ENCODE peak calls at places on chromosome 6, in four cellular contexts. P is hepatocyte, X is H1, W is fibroblast of lung. C is an unnamed sample.

GRCh38 chr6:19317587-19317986 is 519.6 kb upstream of the ID4 start:
- DNase-seq in P (no peak), X (no peak), W (no peak), C (no peak)

GRCh38 chr6:29847871-29848630 is 20.4 kb downstream of the HLA-G start:
- DNase-seq in P (peak), W (peak), X (peak), C (peak)

GRCh38 chr6:18269253-18269652 is 4.9 kb upstream of the DEK start:
- DNase-seq in P (no peak), X (no peak), W (peak), C (peak)

GRCh38 chr6:150490586-150490985 is 109.1 kb upstream of the PLEKHG1 start:
- DNase-seq in W (no peak), X (no peak), P (peak), C (no peak)

GRCh38 chr6:152573762-152574161 is 63.4 kb downstream of the SYNE1 start:
- DNase-seq in P (no peak), X (no peak), W (no peak), C (no peak)

GRCh38 chr6:29702519-29703103 is 20.6 kb upstream of the HLA-F start:
- DNase-seq in X (peak), P (peak), W (no peak), C (no peak)

GRCh38 chr6:125314019-125314581 is 12.3 kb upstream of the HDDC2 start:
- DNase-seq in W (peak), X (peak), P (peak), C (peak)

GRCh38 chr6:34288581-34288980 is 39.8 kb upstream of the SMIM29 start:
- DNase-seq in W (no peak), X (no peak), P (no peak), C (no peak)

GRCh38 chr6:148550569-148550968 is 196.3 kb upstream of the UST start:
- DNase-seq in P (no peak), X (no peak), W (peak), C (no peak)

GRCh38 chr6:168016176-168016620 is 18.7 kb downstream of the KIF25 start:
- DNase-seq in W (no peak), P (no peak), X (peak), C (no peak)

GRCh38 chr6:89260832-89261231 is 43.7 kb upstream of the GABRR1 start:
- DNase-seq in X (peak), P (peak), W (no peak), C (no peak)

GRCh38 chr6:39225946-39226437 is 3.3 kb downstream of the KCNK5 start:
- DNase-seq in X (no peak), P (peak), W (no peak), C (no peak)

GRCh38 chr6:107436881-107437280 is 22.5 kb downstream of the PDSS2 start:
- DNase-seq in W (no peak), X (no peak), P (no peak), C (no peak)

GRCh38 chr6:167970236-167970635 is 27.2 kb upstream of the KIF25 start:
- DNase-seq in P (no peak), W (no peak), X (no peak), C (no peak)

GRCh38 chr6:157328108-157328692 is 4.9 kb upstream of the TMEM242 start:
- DNase-seq in X (no peak), W (peak), P (no peak), C (peak)

GRCh38 chr6:3209114-3210023 is 18.1 kb downstream of the TUBB2B start:
- DNase-seq in W (peak), P (peak), X (peak), C (no peak)

GRCh38 chr6:115131709-115132490 is 789.1 kb upstream of the HS3ST5 start:
- DNase-seq in W (no peak), P (no peak), X (no peak), C (no peak)

GRCh38 chr6:45626087-45626891 is 248.6 kb upstream of the SUPT3H start:
- DNase-seq in P (no peak), W (peak), X (no peak), C (no peak)

GRCh38 chr6:91082311-91082803 is 495.5 kb upstream of the MAP3K7 start:
- DNase-seq in P (no peak), X (peak), W (peak), C (no peak)

GRCh38 chr6:89433637-89434499 is 916 bp downstream of the ANKRD6 start:
- DNase-seq in P (peak), X (peak), W (no peak), C (no peak)

GRCh38 chr6:168121308-168121665 is 42.3 kb upstream of the FRMD1 start:
- DNase-seq in W (no peak), X (peak), P (no peak), C (no peak)

GRCh38 chr6:41040101-41040910 is 1.3 kb upstream of the UNC5CL start:
- DNase-seq in W (peak), P (peak), X (no peak), C (no peak)

GRCh38 chr6:30834643-30835042 is 49.7 kb upstream of the DDR1 start:
- DNase-seq in X (no peak), P (no peak), W (no peak), C (no peak)

GRCh38 chr6:39892490-39893129 is 41.7 kb downstream of the MOCS1 start:
- DNase-seq in X (peak), W (peak), P (peak), C (no peak)

GRCh38 chr6:137811121-137811911 is 55.7 kb upstream of the TNFAIP3 start:
- DNase-seq in X (no peak), W (peak), P (peak), C (no peak)

GRCh38 chr6:113676057-113676456 is 181.1 kb upstream of the MARCKS start:
- DNase-seq in W (no peak), X (no peak), P (no peak), C (no peak)

GRCh38 chr6:14986370-14986769 is 259.5 kb upstream of the JARID2 start:
- DNase-seq in X (no peak), W (no peak), P (no peak), C (no peak)

GRCh38 chr6:48471326-48471725 is 360.3 kb upstream of the PTCHD4 start:
- DNase-seq in X (no peak), W (no peak), P (no peak), C (no peak)

GRCh38 chr6:84074988-84075781 is 41.6 kb downstream of the MRAP2 start:
- DNase-seq in P (peak), X (no peak), W (peak), C (no peak)

GRCh38 chr6:27616313-27617045 is 143.6 kb upstream of the ZNF184 start:
- DNase-seq in X (no peak), W (no peak), P (no peak), C (no peak)
- TF ChIP-seq EZH2 in X (no peak), W (no peak), P (no peak), C (no peak)

GRCh38 chr6:26157150-26157837 is 70.1 kb downstream of the HFE start:
- DNase-seq in P (peak), W (peak), X (peak), C (no peak)
- TF ChIP-seq EZH2 in P (no peak), W (no peak), X (no peak), C (no peak)

GRCh38 chr6:1611572-1612385 is 2.1 kb downstream of the FOXC1 start:
- DNase-seq in P (no peak), X (no peak), W (peak), C (no peak)

GRCh38 chr6:1612902-1613301 is 3.2 kb downstream of the FOXC1 start:
- DNase-seq in W (peak), P (no peak), X (no peak), C (no peak)

GRCh38 chr6:1611322-1611571 is 1.5 kb downstream of the FOXC1 start:
- DNase-seq in W (no peak), P (peak), X (no peak), C (no peak)

GRCh38 chr6:1613631-1614447 is 4.1 kb downstream of the FOXC1 start:
- DNase-seq in P (no peak), W (no peak), X (peak), C (no peak)

DNA sequence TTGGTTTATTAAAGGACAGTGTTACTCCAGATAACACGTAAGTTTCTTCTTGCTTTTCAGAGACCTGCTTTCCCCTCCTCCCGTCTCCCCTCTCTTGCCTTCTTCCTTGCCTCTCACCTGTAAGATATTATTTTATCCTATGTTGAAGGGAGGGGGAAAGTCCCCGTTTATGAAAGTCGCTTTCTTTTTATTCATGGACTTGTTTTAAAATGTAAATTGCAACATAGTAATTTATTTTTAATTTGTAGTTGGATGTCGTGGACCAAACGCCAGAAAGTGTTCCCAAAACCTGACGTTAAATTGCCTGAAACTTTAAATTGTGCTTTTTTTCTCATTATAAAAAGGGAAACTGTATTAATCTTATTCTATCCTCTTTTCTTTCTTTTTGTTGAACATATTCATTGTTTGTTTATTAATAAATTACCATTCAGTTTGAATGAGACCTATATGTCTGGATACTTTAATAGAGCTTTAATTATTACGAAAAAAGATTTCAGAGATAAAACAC is 2.7 kb downstream of the FOXC1 start:
- DNase-seq in P (no peak), W (no peak), X (no peak), C (no peak)
- TF ChIP-seq EZH2 in P (peak), W (no peak), X (peak), C (no peak)

GRCh38 chr6:160270347-160270746 is 11.7 kb upstream of the SLC22A2 start:
- DNase-seq in W (no peak), X (no peak), P (no peak), C (no peak)
- TF ChIP-seq EZH2 in W (no peak), X (no peak), P (no peak), C (no peak)

GRCh38 chr6:170289971-170290305 is 940 bp downstream of the DLL1 start:
- DNase-seq in W (no peak), X (no peak), P (no peak), C (no peak)
- TF ChIP-seq EZH2 in W (no peak), X (peak), P (no peak), C (no peak)

DNA sequence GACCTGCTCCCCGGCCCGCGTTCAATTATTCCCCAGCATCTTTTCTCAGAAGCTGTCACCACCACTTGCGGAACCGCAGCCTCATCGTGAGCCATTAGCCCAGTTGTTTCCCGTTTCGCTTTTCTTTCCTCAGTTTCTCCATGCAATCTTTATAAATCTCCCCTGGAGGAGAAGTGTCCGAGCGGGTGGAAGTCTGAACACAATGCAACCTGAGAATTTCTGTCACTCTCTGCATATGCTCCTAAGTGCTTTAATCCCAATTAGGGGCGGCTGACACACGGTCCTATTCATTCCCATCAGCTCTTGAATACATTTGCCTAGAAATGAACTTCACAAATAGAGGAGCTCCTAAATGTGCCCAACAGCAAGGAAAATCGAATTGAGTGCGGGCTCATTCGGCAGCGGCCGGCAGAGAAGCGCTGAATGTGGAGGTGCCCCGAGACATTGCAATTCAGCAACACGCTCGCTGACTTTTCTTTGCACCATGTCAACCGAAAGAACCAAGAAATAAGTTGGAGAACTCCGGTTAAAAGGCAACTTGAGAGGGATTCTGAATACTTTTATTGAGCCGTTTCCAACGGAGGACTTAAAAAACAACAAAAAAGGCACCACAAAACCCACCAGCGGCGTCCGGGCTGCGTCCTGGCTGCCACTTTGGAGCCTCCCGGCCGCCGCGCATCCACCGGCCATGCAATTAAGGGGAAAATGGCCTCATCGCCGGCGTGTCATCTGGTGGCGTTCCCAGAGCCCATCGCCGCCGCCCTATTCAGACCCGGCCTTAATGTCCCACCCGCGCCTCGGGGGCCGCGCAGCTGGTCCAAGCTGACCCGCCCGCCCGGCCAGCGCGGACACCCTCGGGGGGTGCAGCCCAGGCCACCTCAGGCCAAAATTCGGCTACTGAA is 3.9 kb upstream of the PRDM13 start:
- DNase-seq in X (peak), W (no peak), P (no peak), C (no peak)
- TF ChIP-seq EZH2 in X (peak), W (no peak), P (peak), C (no peak)

DNA sequence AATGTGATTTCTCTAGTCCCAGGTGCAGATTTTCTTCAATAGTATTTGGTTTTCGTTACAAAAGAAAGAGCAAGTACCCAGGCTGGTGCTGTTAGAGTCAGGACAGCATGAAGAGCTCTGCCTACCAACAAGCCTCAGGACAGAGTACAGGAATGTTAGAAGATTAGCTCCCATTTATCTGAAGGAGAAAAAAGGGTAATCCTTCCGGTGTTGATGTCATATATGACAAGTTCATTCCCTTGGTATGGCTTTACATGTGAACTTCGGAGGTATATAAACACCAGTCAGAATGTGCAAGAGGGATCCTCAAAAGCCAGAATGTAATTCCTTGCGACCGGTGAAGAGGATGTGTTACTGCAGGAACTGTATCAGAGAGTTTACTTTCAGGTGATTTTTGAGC is 194.1 kb upstream of the ZNF184 start:
- DNase-seq in X (no peak), P (no peak), W (no peak), C (no peak)
- TF ChIP-seq EZH2 in X (no peak), P (no peak), W (no peak), C (no peak)